ENCODE peak calls at places on chromosome 17, in five cellular contexts. One of them, this sample, is unnamed.
A peak's percentile ranks its signal among the peaks of the same experiment; 100 is the strongest.

GRCh38 chr17:63641678-63642077 is 19.5 kb downstream of the MAP3K3 start:
- DNase-seq in fibroblast of lung: no peak
- DNase-seq in endothelial cell of umbilical vein: no peak
- DNase-seq in K562: no peak
- DNase-seq in neural progenitor cell: no peak
- DNase-seq in this sample: no peak

GRCh38 chr17:71472809-71473789 is 647.7 kb upstream of the SOX9 start:
- DNase-seq in neural progenitor cell: peak; percentile 81
- DNase-seq in endothelial cell of umbilical vein: no peak
- DNase-seq in K562: peak; percentile 6
- DNase-seq in fibroblast of lung: peak; percentile 78
- DNase-seq in this sample: peak; percentile 21

GRCh38 chr17:15431201-15431600 is 36.2 kb downstream of the CDRT4 start:
- DNase-seq in neural progenitor cell: no peak
- DNase-seq in endothelial cell of umbilical vein: no peak
- DNase-seq in K562: no peak
- DNase-seq in fibroblast of lung: no peak
- DNase-seq in this sample: no peak

GRCh38 chr17:40558300-40558584 is 7.0 kb downstream of the CCR7 start:
- DNase-seq in neural progenitor cell: no peak
- DNase-seq in endothelial cell of umbilical vein: no peak
- DNase-seq in fibroblast of lung: no peak
- DNase-seq in K562: no peak
- DNase-seq in this sample: no peak

GRCh38 chr17:4043862-4044261 is 79.6 kb upstream of the ATP2A3 start:
- DNase-seq in K562: no peak
- DNase-seq in fibroblast of lung: no peak
- DNase-seq in neural progenitor cell: no peak
- DNase-seq in endothelial cell of umbilical vein: no peak
- DNase-seq in this sample: no peak

GRCh38 chr17:81583589-81584337 is 31.6 kb upstream of the FAAP100 start:
- DNase-seq in neural progenitor cell: no peak
- DNase-seq in endothelial cell of umbilical vein: peak; percentile 76
- DNase-seq in K562: no peak
- DNase-seq in fibroblast of lung: no peak
- DNase-seq in this sample: no peak

GRCh38 chr17:6523330-6523729 is 33.0 kb downstream of the PITPNM3 start:
- DNase-seq in neural progenitor cell: no peak
- DNase-seq in K562: no peak
- DNase-seq in endothelial cell of umbilical vein: no peak
- DNase-seq in fibroblast of lung: peak; percentile 14
- DNase-seq in this sample: no peak

GRCh38 chr17:42554250-42555121 is 1.8 kb downstream of the HSD17B1 start:
- DNase-seq in endothelial cell of umbilical vein: peak; percentile 89
- DNase-seq in fibroblast of lung: peak; percentile 78
- DNase-seq in neural progenitor cell: peak; percentile 95
- DNase-seq in K562: peak; percentile 78
- DNase-seq in this sample: no peak

GRCh38 chr17:68981288-68981687 is 26.1 kb upstream of the ABCA8 start:
- DNase-seq in fibroblast of lung: peak; percentile 86
- DNase-seq in K562: no peak
- DNase-seq in neural progenitor cell: no peak
- DNase-seq in endothelial cell of umbilical vein: peak; percentile 98
- DNase-seq in this sample: no peak

GRCh38 chr17:3973498-3974137 is 9.4 kb upstream of the ATP2A3 start:
- DNase-seq in neural progenitor cell: no peak
- DNase-seq in endothelial cell of umbilical vein: no peak
- DNase-seq in K562: no peak
- DNase-seq in fibroblast of lung: no peak
- DNase-seq in this sample: no peak

GRCh38 chr17:43338886-43339516 is 59.8 kb upstream of the ARL4D start:
- DNase-seq in fibroblast of lung: peak; percentile 61
- DNase-seq in endothelial cell of umbilical vein: peak; percentile 64
- DNase-seq in neural progenitor cell: peak; percentile 76
- DNase-seq in K562: no peak
- DNase-seq in this sample: no peak

GRCh38 chr17:46738544-46738943 is 79.9 kb downstream of the WNT3 start:
- DNase-seq in K562: no peak
- DNase-seq in fibroblast of lung: no peak
- DNase-seq in neural progenitor cell: no peak
- DNase-seq in endothelial cell of umbilical vein: no peak
- DNase-seq in this sample: no peak

GRCh38 chr17:72632026-72632684 is 460.3 kb downstream of the SLC39A11 start:
- DNase-seq in fibroblast of lung: no peak
- DNase-seq in K562: no peak
- DNase-seq in neural progenitor cell: no peak
- DNase-seq in endothelial cell of umbilical vein: no peak
- DNase-seq in this sample: no peak

GRCh38 chr17:81403040-81403467 is 7.8 kb downstream of the BAHCC1 start:
- DNase-seq in endothelial cell of umbilical vein: no peak
- DNase-seq in fibroblast of lung: no peak
- DNase-seq in K562: no peak
- DNase-seq in neural progenitor cell: peak; percentile 60
- DNase-seq in this sample: no peak

GRCh38 chr17:27559996-27560481 is 70.9 kb upstream of the LGALS9 start:
- DNase-seq in endothelial cell of umbilical vein: peak; percentile 96
- DNase-seq in K562: no peak
- DNase-seq in fibroblast of lung: peak; percentile 98
- DNase-seq in neural progenitor cell: no peak
- DNase-seq in this sample: no peak

GRCh38 chr17:28230011-28230410 is 89.0 kb upstream of the TMEM97 start:
- DNase-seq in K562: no peak
- DNase-seq in fibroblast of lung: no peak
- DNase-seq in endothelial cell of umbilical vein: no peak
- DNase-seq in neural progenitor cell: no peak
- DNase-seq in this sample: no peak

GRCh38 chr17:39210093-39210434 is 10.0 kb downstream of the RPL19 start:
- DNase-seq in endothelial cell of umbilical vein: no peak
- DNase-seq in K562: no peak
- DNase-seq in neural progenitor cell: no peak
- DNase-seq in fibroblast of lung: no peak
- DNase-seq in this sample: no peak

GRCh38 chr17:63848834-63849689 is 6.6 kb upstream of the SMARCD2 start:
- DNase-seq in fibroblast of lung: peak; percentile 88
- DNase-seq in K562: peak; percentile 92
- DNase-seq in endothelial cell of umbilical vein: peak; percentile 91
- DNase-seq in neural progenitor cell: peak; percentile 91
- DNase-seq in this sample: peak; percentile 48

GRCh38 chr17:798246-798645 is 16.1 kb downstream of the MRM3 start:
- DNase-seq in K562: no peak
- DNase-seq in endothelial cell of umbilical vein: no peak
- DNase-seq in fibroblast of lung: no peak
- DNase-seq in neural progenitor cell: no peak
- DNase-seq in this sample: no peak

GRCh38 chr17:80892019-80892855 is 99.4 kb upstream of the CHMP6 start:
- DNase-seq in neural progenitor cell: no peak
- DNase-seq in fibroblast of lung: peak; percentile 97
- DNase-seq in K562: peak; percentile 87
- DNase-seq in endothelial cell of umbilical vein: peak; percentile 91
- DNase-seq in this sample: peak; percentile 88

GRCh38 chr17:1073241-1073962 is 76.5 kb downstream of the TIMM22 start:
- DNase-seq in neural progenitor cell: no peak
- DNase-seq in K562: no peak
- DNase-seq in fibroblast of lung: no peak
- DNase-seq in endothelial cell of umbilical vein: no peak
- DNase-seq in this sample: no peak

GRCh38 chr17:40582328-40582901 is 17.1 kb upstream of the CCR7 start:
- DNase-seq in fibroblast of lung: no peak
- DNase-seq in neural progenitor cell: no peak
- DNase-seq in K562: no peak
- DNase-seq in endothelial cell of umbilical vein: peak; percentile 97
- DNase-seq in this sample: peak; percentile 7

GRCh38 chr17:39187152-39187830 is 10.2 kb downstream of the CACNB1 start:
- DNase-seq in neural progenitor cell: no peak
- DNase-seq in endothelial cell of umbilical vein: no peak
- DNase-seq in K562: no peak
- DNase-seq in fibroblast of lung: no peak
- DNase-seq in this sample: no peak

GRCh38 chr17:44591223-44591622 is 33.9 kb downstream of the FZD2 start:
- DNase-seq in fibroblast of lung: no peak
- DNase-seq in neural progenitor cell: no peak
- DNase-seq in endothelial cell of umbilical vein: peak; percentile 56
- DNase-seq in K562: no peak
- DNase-seq in this sample: no peak
- H2AFZ ChIP-seq in fibroblast of lung: no peak overlapping the region
- H2AFZ ChIP-seq in neural progenitor cell: no peak overlapping the region
- H2AFZ ChIP-seq in endothelial cell of umbilical vein: no peak overlapping the region
- H2AFZ ChIP-seq in K562: no peak overlapping the region
- H2AFZ ChIP-seq in this sample: no peak overlapping the region

DNA sequence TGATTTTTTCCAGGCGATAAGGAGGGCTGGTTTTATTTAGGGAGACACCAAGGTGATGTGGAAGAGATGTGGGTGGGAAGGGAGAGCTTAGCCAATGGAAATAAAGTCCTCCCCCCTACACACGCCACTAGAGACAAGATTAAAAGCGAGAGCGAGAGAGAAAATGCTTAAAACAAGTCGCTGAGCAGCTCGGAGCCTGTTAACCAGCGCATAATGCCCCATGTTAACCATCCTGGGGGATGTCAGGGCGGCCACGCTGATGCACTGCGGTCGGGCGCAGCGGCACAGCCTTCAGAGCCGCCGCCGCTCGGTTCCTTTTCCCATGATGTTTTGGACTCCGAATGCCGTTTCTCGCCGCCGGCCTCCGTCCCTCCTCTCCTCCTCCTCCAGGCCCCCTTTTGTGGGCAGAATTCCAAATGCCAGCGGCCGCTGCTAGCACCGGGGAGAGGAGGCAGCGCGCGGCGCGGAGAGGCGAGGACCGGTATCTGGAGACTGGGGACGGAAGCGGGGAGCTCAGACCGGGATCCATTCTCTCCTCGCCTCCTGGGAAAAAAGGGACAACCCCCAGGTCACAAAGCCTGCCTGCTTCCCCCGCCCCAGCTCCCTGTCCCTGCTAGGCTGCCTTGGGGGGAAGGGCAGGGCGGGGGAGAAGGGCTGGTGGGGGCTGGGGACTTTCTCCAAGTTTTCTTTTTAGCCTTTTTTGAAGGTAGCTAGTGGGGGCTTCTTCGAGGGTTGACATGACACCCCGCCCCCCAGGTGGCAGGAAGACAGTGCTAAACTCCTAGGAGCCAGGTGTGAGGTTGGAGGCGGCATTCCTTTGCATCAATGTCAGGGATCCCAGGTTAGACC is 98.1 kb upstream of the CCL2 start:
- DNase-seq in endothelial cell of umbilical vein: no peak
- DNase-seq in fibroblast of lung: no peak
- DNase-seq in K562: no peak
- DNase-seq in neural progenitor cell: peak; percentile 75
- DNase-seq in this sample: no peak
- TF ChIP-seq EZH2 in endothelial cell of umbilical vein: peak; percentile 41
- TF ChIP-seq EZH2 in fibroblast of lung: peak; percentile 79
- TF ChIP-seq EZH2 in K562: no peak
- TF ChIP-seq EZH2 in neural progenitor cell: peak; percentile 75
- TF ChIP-seq EZH2 in this sample: peak; percentile 52

DNA sequence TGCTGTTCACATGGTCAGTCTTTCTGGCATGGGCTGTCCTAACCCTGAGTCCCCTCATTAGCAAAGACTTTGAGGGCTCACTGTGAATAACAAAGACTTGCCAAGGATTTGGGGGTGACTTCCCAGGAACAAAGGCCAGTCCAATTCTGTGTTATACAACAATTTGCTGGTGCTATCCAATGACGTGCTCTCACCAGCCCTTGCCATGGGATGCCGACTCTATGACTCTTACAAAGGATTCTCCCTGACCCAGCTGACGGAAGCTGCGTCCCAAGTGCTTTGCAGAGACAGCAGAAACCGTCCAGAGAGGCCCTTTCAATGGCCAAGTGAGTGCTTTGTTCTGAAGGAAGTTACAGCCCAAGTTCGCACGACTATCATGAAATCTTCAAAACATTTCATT is 345.3 kb upstream of the TNRC6C start:
- DNase-seq in endothelial cell of umbilical vein: no peak
- DNase-seq in K562: no peak
- DNase-seq in neural progenitor cell: no peak
- DNase-seq in fibroblast of lung: no peak
- DNase-seq in this sample: no peak
- H2AFZ ChIP-seq in endothelial cell of umbilical vein: no peak overlapping the region
- H2AFZ ChIP-seq in K562: no peak overlapping the region
- H2AFZ ChIP-seq in neural progenitor cell: no peak overlapping the region
- H2AFZ ChIP-seq in fibroblast of lung: no peak overlapping the region
- H2AFZ ChIP-seq in this sample: no peak overlapping the region

DNA sequence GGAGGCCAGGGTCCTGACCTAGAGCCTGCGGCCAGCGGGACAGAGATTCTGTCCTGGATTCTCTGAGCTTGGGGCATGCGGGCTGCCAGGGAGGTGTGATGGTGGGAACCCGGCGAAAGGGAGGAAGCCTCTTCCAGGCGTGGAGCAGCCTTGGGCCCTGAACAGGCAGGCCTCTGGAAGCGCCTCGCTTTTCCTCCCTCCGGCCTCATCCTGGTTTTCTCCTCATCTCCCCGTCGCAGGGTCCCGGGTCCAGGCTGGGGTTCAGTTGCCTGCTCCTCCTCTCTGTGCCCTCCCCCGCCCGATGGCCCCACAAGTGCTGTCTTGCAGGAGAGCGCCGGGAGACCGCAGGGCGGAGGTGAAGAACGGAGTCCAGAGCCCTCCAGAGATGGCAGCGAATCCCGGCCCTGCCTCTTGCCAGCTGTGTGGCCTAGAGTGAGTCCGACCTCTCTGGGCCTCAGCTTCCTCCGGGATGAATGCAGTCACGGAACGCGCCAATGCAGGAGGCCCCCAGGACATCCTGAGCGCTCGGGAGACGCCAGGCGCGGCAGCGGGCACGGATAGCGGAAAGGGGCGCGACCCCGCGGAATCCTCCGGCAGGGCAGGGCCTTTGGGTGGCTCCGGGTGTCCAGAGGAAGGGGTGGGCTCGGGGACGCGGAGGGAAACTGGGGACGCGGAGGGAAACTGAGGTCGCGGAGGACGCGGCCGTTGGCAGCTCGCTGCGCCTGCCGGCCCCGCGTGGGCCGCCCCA is 553 bp upstream of the RAB11FIP4 start:
- DNase-seq in fibroblast of lung: no peak
- DNase-seq in K562: no peak
- DNase-seq in endothelial cell of umbilical vein: no peak
- DNase-seq in neural progenitor cell: peak; percentile 37
- DNase-seq in this sample: no peak
- TF ChIP-seq EZH2 in fibroblast of lung: peak; percentile 91
- TF ChIP-seq EZH2 in K562: no peak
- TF ChIP-seq EZH2 in endothelial cell of umbilical vein: peak; percentile 57
- TF ChIP-seq EZH2 in neural progenitor cell: peak; percentile 57
- TF ChIP-seq EZH2 in this sample: peak; percentile 94

GRCh38 chr17:58059141-58059540 is 24.1 kb upstream of the DYNLL2 start:
- DNase-seq in neural progenitor cell: no peak
- DNase-seq in fibroblast of lung: no peak
- DNase-seq in endothelial cell of umbilical vein: no peak
- DNase-seq in K562: no peak
- DNase-seq in this sample: no peak
- H2AFZ ChIP-seq in neural progenitor cell: peak overlapping the region; percentile 5
- H2AFZ ChIP-seq in fibroblast of lung: no peak overlapping the region
- H2AFZ ChIP-seq in endothelial cell of umbilical vein: no peak overlapping the region
- H2AFZ ChIP-seq in K562: no peak overlapping the region
- H2AFZ ChIP-seq in this sample: no peak overlapping the region